ENCODE peak calls at places on chromosomes 11 and 22, in six cellular contexts. One of them, this sample, is unnamed.

GRCh38 chr11:62804310-62805043 is 763 bp downstream of the NXF1 start:
- DNase-seq in EH: peak; percentile 57
- DNase-seq in activated gamma-delta T cell: no peak
- DNase-seq in activated CD4-positive, alpha-beta T cell treated with anti-CD3 and anti-CD28 coated beads for 48 hours: no peak
- DNase-seq in 8988T: no peak
- DNase-seq in WTC11: no peak
- DNase-seq in this sample: no peak

GRCh38 chr11:134372536-134372935 is 39.5 kb downstream of the B3GAT1 start:
- DNase-seq in EH: no peak
- DNase-seq in activated gamma-delta T cell: no peak
- DNase-seq in activated CD4-positive, alpha-beta T cell treated with anti-CD3 and anti-CD28 coated beads for 48 hours: no peak
- DNase-seq in 8988T: no peak
- DNase-seq in WTC11: no peak
- DNase-seq in this sample: no peak

GRCh38 chr22:43242627-43243026 is 55.7 kb upstream of the TTLL12 start:
- DNase-seq in EH: no peak
- DNase-seq in activated gamma-delta T cell: no peak
- DNase-seq in activated CD4-positive, alpha-beta T cell treated with anti-CD3 and anti-CD28 coated beads for 48 hours: no peak
- DNase-seq in 8988T: no peak
- DNase-seq in WTC11: no peak
- DNase-seq in this sample: no peak

GRCh38 chr11:130675917-130676316 is 227.5 kb downstream of the ADAMTS15 start:
- DNase-seq in EH: no peak
- DNase-seq in activated gamma-delta T cell: no peak
- DNase-seq in activated CD4-positive, alpha-beta T cell treated with anti-CD3 and anti-CD28 coated beads for 48 hours: no peak
- DNase-seq in 8988T: no peak
- DNase-seq in WTC11: no peak
- DNase-seq in this sample: no peak

GRCh38 chr11:98455500-98456186 is 565.1 kb upstream of the CNTN5 start:
- DNase-seq in EH: no peak
- DNase-seq in activated gamma-delta T cell: peak; percentile 0
- DNase-seq in activated CD4-positive, alpha-beta T cell treated with anti-CD3 and anti-CD28 coated beads for 48 hours: no peak
- DNase-seq in 8988T: no peak
- DNase-seq in WTC11: peak; percentile 24
- DNase-seq in this sample: no peak

GRCh38 chr11:64867748-64868462 is 10.5 kb downstream of the EHD1 start:
- DNase-seq in EH: no peak
- DNase-seq in activated gamma-delta T cell: no peak
- DNase-seq in activated CD4-positive, alpha-beta T cell treated with anti-CD3 and anti-CD28 coated beads for 48 hours: peak; percentile 55
- DNase-seq in 8988T: no peak
- DNase-seq in WTC11: no peak
- DNase-seq in this sample: no peak

GRCh38 chr11:64883575-64883974 is 5.2 kb upstream of the EHD1 start:
- DNase-seq in EH: no peak
- DNase-seq in activated gamma-delta T cell: no peak
- DNase-seq in activated CD4-positive, alpha-beta T cell treated with anti-CD3 and anti-CD28 coated beads for 48 hours: no peak
- DNase-seq in 8988T: no peak
- DNase-seq in WTC11: no peak
- DNase-seq in this sample: no peak

GRCh38 chr11:31240340-31240904 is 129.1 kb downstream of the DCDC1 start:
- DNase-seq in EH: peak; percentile 30
- DNase-seq in activated gamma-delta T cell: no peak
- DNase-seq in activated CD4-positive, alpha-beta T cell treated with anti-CD3 and anti-CD28 coated beads for 48 hours: peak; percentile 16
- DNase-seq in 8988T: no peak
- DNase-seq in WTC11: peak; percentile 39
- DNase-seq in this sample: peak; percentile 40

GRCh38 chr22:20128902-20129746 is 2.5 kb upstream of the ZDHHC8 start:
- DNase-seq in EH: peak; percentile 48
- DNase-seq in activated gamma-delta T cell: no peak
- DNase-seq in activated CD4-positive, alpha-beta T cell treated with anti-CD3 and anti-CD28 coated beads for 48 hours: peak; percentile 64
- DNase-seq in 8988T: no peak
- DNase-seq in WTC11: peak; percentile 65
- DNase-seq in this sample: no peak